ENCODE peak calls at places on chromosome 2, in seven cellular contexts. V, R, D, F, P, M and N are unnamed samples.

GRCh38 chr2:189836644-189837043 is 52.4 kb downstream of the PMS1 start:
- DNase-seq in V (peak), R (no peak), D (no peak), F (no peak), P (no peak), M (no peak), N (no peak)

GRCh38 chr2:238108423-238109201 is 8.5 kb downstream of the ESPNL start:
- DNase-seq in V (no peak), R (no peak), D (no peak), F (peak), P (peak), M (no peak), N (no peak)

GRCh38 chr2:168773719-168774521 is 28.5 kb upstream of the NOSTRIN start:
- DNase-seq in V (peak), R (no peak), D (peak), F (peak), P (peak), M (peak), N (no peak)

GRCh38 chr2:218375212-218375611 is 6.9 kb upstream of the SLC11A1 start:
- DNase-seq in V (no peak), R (no peak), D (no peak), F (no peak), P (no peak), M (no peak), N (no peak)

GRCh38 chr2:220891405-220891804 is 680.7 kb downstream of the EPHA4 start:
- DNase-seq in V (peak), R (peak), D (no peak), F (peak), P (no peak), M (no peak), N (peak)

GRCh38 chr2:160910681-160911080 is 249.5 kb upstream of the TANK start:
- DNase-seq in V (peak), R (no peak), D (no peak), F (no peak), P (no peak), M (no peak), N (no peak)

GRCh38 chr2:105746177-105747080 is 1.7 kb downstream of the NCK2 start:
- DNase-seq in V (no peak), R (no peak), D (peak), F (peak), P (peak), M (no peak), N (no peak)

GRCh38 chr2:5673148-5673860 is 18.9 kb upstream of the SOX11 start:
- DNase-seq in V (no peak), R (no peak), D (no peak), F (peak), P (no peak), M (peak), N (no peak)

GRCh38 chr2:27152102-27152795 is 3.4 kb downstream of the TCF23 start:
- DNase-seq in V (no peak), R (no peak), D (no peak), F (no peak), P (no peak), M (no peak), N (no peak)

GRCh38 chr2:6916736-6917070 is 509 bp upstream of the RNF144A start:
- DNase-seq in V (no peak), R (no peak), D (no peak), F (no peak), P (no peak), M (no peak), N (no peak)

GRCh38 chr2:14899621-14900414 is 267.3 kb downstream of the LRATD1 start:
- DNase-seq in V (no peak), R (no peak), D (no peak), F (no peak), P (no peak), M (no peak), N (no peak)

GRCh38 chr2:238155761-238156694 is 2.7 kb upstream of the ERFE start:
- DNase-seq in V (no peak), R (no peak), D (no peak), F (no peak), P (no peak), M (no peak), N (no peak)

GRCh38 chr2:240236217-240237111 is 96.0 kb upstream of the OTOS start:
- DNase-seq in V (no peak), R (no peak), D (no peak), F (peak), P (no peak), M (no peak), N (no peak)

GRCh38 chr2:20491739-20492531 is 45.1 kb downstream of the RHOB start:
- DNase-seq in V (no peak), R (peak), D (no peak), F (no peak), P (no peak), M (no peak), N (no peak)

GRCh38 chr2:119371111-119371510 is 4.3 kb downstream of the DBI start:
- DNase-seq in V (no peak), R (no peak), D (no peak), F (no peak), P (no peak), M (no peak), N (no peak)

GRCh38 chr2:65071499-65072180 is 15.4 kb downstream of the CEP68 start:
- DNase-seq in V (no peak), R (no peak), D (no peak), F (no peak), P (no peak), M (no peak), N (no peak)

GRCh38 chr2:139122711-139123158 is 342.5 kb upstream of the NXPH2 start:
- DNase-seq in V (peak), R (no peak), D (no peak), F (no peak), P (no peak), M (no peak), N (no peak)

GRCh38 chr2:173806761-173807160 is 158.4 kb downstream of the SP3 start:
- DNase-seq in V (peak), R (no peak), D (no peak), F (no peak), P (no peak), M (no peak), N (no peak)

GRCh38 chr2:150931447-150931846 is 330.2 kb downstream of the RBM43 start:
- DNase-seq in V (no peak), R (no peak), D (no peak), F (peak), P (no peak), M (no peak), N (no peak)

GRCh38 chr2:953975-954686 is 3.5 kb downstream of the SNTG2 start:
- DNase-seq in V (peak), R (no peak), D (no peak), F (no peak), P (no peak), M (no peak), N (no peak)

GRCh38 chr2:39424951-39425350 is 12.1 kb downstream of the MAP4K3 start:
- DNase-seq in V (no peak), R (no peak), D (no peak), F (no peak), P (no peak), M (no peak), N (no peak)

GRCh38 chr2:75503048-75503607 is 57.6 kb downstream of the EVA1A start:
- DNase-seq in V (peak), R (peak), D (no peak), F (no peak), P (no peak), M (no peak), N (no peak)

GRCh38 chr2:38190542-38191218 is 114.7 kb upstream of the CYP1B1 start:
- DNase-seq in V (peak), R (no peak), D (no peak), F (no peak), P (no peak), M (no peak), N (no peak)

GRCh38 chr2:233247744-233248143 is 3.7 kb upstream of the ATG16L1 start:
- DNase-seq in V (no peak), R (peak), D (peak), F (no peak), P (peak), M (no peak), N (no peak)

GRCh38 chr2:134425723-134426496 is 172.0 kb downstream of the MGAT5 start:
- DNase-seq in V (no peak), R (no peak), D (no peak), F (no peak), P (no peak), M (no peak), N (no peak)

GRCh38 chr2:220703279-220703678 is 868.8 kb downstream of the EPHA4 start:
- DNase-seq in V (peak), R (no peak), D (no peak), F (peak), P (no peak), M (no peak), N (no peak)

GRCh38 chr2:2569836-2570235 is 238.8 kb upstream of the MYT1L start:
- DNase-seq in V (no peak), R (no peak), D (no peak), F (no peak), P (no peak), M (no peak), N (no peak)

GRCh38 chr2:237488295-237488694 is 1.2 kb downstream of the MLPH start:
- DNase-seq in V (peak), R (no peak), D (no peak), F (no peak), P (no peak), M (no peak), N (no peak)